ENCODE peak calls at places on chromosome 11, in ten cellular contexts. M is cardiac muscle cell; O is EL; Y is spleen; X is mesenteric fat pad; R is mesothelial cell of epicardium; I is CD8-positive, alpha-beta memory T cell; E is NCI-H345; L is IMR-90; Q is T-helper 9 cell. W is an unnamed sample.

GRCh38 chr11:12625438-12626071 is 48.7 kb upstream of the TEAD1 start:
- DNase-seq in M (no peak), O (peak; percentile 93), Y (no peak), X (no peak), R (no peak), I (no peak), E (no peak), L (peak; percentile 98), Q (no peak), W (no peak)

GRCh38 chr11:104995001-104995408 is 26.6 kb upstream of the CASP4 start:
- DNase-seq in M (no peak), O (no peak), Y (no peak), X (no peak), R (no peak), I (no peak), E (peak; percentile 95), L (no peak), Q (no peak), W (no peak)

GRCh38 chr11:134233729-134234179 is 9.3 kb downstream of the VPS26B start:
- DNase-seq in M (no peak), O (no peak), Y (no peak), X (no peak), R (no peak), I (no peak), E (no peak), L (no peak), Q (no peak), W (no peak)

GRCh38 chr11:60528934-60529333 is 13.7 kb downstream of the MS4A13 start:
- DNase-seq in M (no peak), O (no peak), Y (no peak), X (no peak), R (no peak), I (no peak), E (no peak), L (no peak), Q (no peak), W (no peak)

GRCh38 chr11:10381730-10382129 is 73.3 kb upstream of the AMPD3 start:
- DNase-seq in M (no peak), O (no peak), Y (no peak), X (no peak), R (no peak), I (no peak), E (no peak), L (peak; percentile 37), Q (no peak), W (no peak)

GRCh38 chr11:38448284-38448683 is 1850.2 kb upstream of the RAG2 start:
- DNase-seq in M (no peak), O (peak; percentile 19), Y (no peak), X (no peak), R (no peak), I (no peak), E (no peak), L (no peak), Q (no peak), W (no peak)

GRCh38 chr11:1876361-1877063 is 15.2 kb downstream of the PRR33 start:
- DNase-seq in M (peak; percentile 32), O (peak; percentile 31), Y (peak; percentile 87), X (no peak), R (peak; percentile 65), I (peak; percentile 6), E (peak; percentile 20), L (no peak), Q (no peak), W (peak; percentile 85)

GRCh38 chr11:122115520-122116343 is at the start of gene BLID:
- DNase-seq in M (peak; percentile 64), O (peak; percentile 31), Y (no peak), X (no peak), R (peak; percentile 39), I (no peak), E (no peak), L (peak; percentile 46), Q (no peak), W (no peak)

GRCh38 chr11:2808850-2809847 is 76.4 kb downstream of the CDKN1C start:
- DNase-seq in M (no peak), O (no peak), Y (peak; percentile 65), X (peak; percentile 78), R (peak; percentile 10), I (no peak), E (peak; percentile 31), L (no peak), Q (no peak), W (no peak)

GRCh38 chr11:120548682-120549209 is 37.2 kb downstream of the GRIK4 start:
- DNase-seq in M (no peak), O (peak; percentile 12), Y (no peak), X (no peak), R (no peak), I (no peak), E (no peak), L (no peak), Q (no peak), W (no peak)

W was measured in posterior vena cava.